ENCODE peak calls at places on chromosomes 13 and 19, in ten cellular contexts. N is aorta; X is KG1; C is stimulated activated CD4-positive, alpha-beta T cell treated with anti-CD3 and anti-CD28 coated beads, TNF-alpha, amount 100 ng/mL, for 1 hour; Q is foreskin fibroblast; K is activated naive CD4-positive, alpha-beta T cell; R is RPMI8226; L is iris pigment epithelial cell; B is breast epithelium; V is neural progenitor cell. O is an unnamed sample.

GRCh38 chr13:59409211-59409610 is 754.5 kb downstream of the DIAPH3 start:
- DNase-seq in B (peak), C (no peak), N (no peak), Q (no peak), K (no peak), R (no peak), V (peak), L (peak), X (no peak), O (peak)

GRCh38 chr13:51663980-51664957 is 80.0 kb downstream of the WDFY2 start:
- DNase-seq in Q (no peak), X (no peak), R (no peak), K (no peak), B (no peak), N (no peak), C (no peak), V (no peak), L (no peak), O (no peak)

GRCh38 chr19:49672131-49672919 is 4.7 kb upstream of the PRMT1 start:
- DNase-seq in K (peak), V (peak), C (no peak), X (peak), Q (peak), N (peak), L (peak), R (peak), B (no peak), O (peak)

GRCh38 chr19:31838163-31838798 is 489.0 kb upstream of the TSHZ3 start:
- DNase-seq in C (no peak), V (peak), B (peak), K (no peak), L (no peak), R (no peak), X (no peak), N (no peak), Q (no peak), O (no peak)

GRCh38 chr13:113407103-113407530 is 43.2 kb upstream of the GRTP1 start:
- DNase-seq in K (no peak), C (no peak), V (no peak), R (no peak), B (no peak), N (peak), X (no peak), L (no peak), Q (no peak), O (peak)

GRCh38 chr19:1281895-1282287 is 3.8 kb upstream of the EFNA2 start:
- DNase-seq in K (no peak), C (no peak), R (no peak), Q (no peak), X (no peak), N (no peak), L (no peak), V (no peak), B (no peak), O (no peak)

GRCh38 chr19:29771708-29772415 is 39.9 kb upstream of the CCNE1 start:
- DNase-seq in B (no peak), C (no peak), Q (peak), K (peak), L (peak), X (no peak), N (no peak), V (peak), R (peak), O (peak)

GRCh38 chr19:54173951-54174817 is 1.2 kb upstream of the TMC4 start:
- DNase-seq in K (no peak), L (no peak), B (no peak), R (no peak), Q (no peak), V (no peak), X (no peak), C (no peak), N (no peak), O (no peak)

GRCh38 chr19:23769691-23770468 is 11.2 kb upstream of the ZNF681 start:
- DNase-seq in Q (no peak), X (no peak), R (no peak), L (no peak), V (no peak), K (no peak), C (no peak), N (no peak), B (no peak), O (no peak)

GRCh38 chr19:16541526-16542044 is 652 bp downstream of the CHERP start:
- DNase-seq in X (no peak), K (no peak), C (no peak), V (peak), N (no peak), R (peak), B (no peak), L (peak), Q (no peak), O (peak)

GRCh38 chr13:45925151-45925550 is 73.6 kb upstream of the SIAH3 start:
- DNase-seq in R (no peak), N (no peak), X (no peak), V (no peak), Q (no peak), B (no peak), L (peak), C (no peak), K (no peak), O (no peak)

GRCh38 chr19:47176071-47176626 is 45.5 kb downstream of the SAE1 start:
- DNase-seq in B (no peak), C (no peak), X (no peak), K (no peak), R (no peak), N (no peak), V (no peak), L (peak), Q (peak), O (no peak)

GRCh38 chr19:30857388-30857787 is 485.2 kb downstream of the ZNF536 start:
- DNase-seq in V (no peak), K (no peak), Q (no peak), R (no peak), C (no peak), X (no peak), N (no peak), B (no peak), L (no peak), O (peak)

GRCh38 chr13:27001705-27002104 is 169.9 kb downstream of the USP12 start:
- DNase-seq in R (peak), X (no peak), C (no peak), Q (no peak), N (no peak), K (no peak), V (no peak), B (no peak), L (no peak), O (no peak)

GRCh38 chr19:8194528-8195275 is 14.5 kb upstream of the CERS4 start:
- DNase-seq in K (peak), X (no peak), V (no peak), R (no peak), L (no peak), N (no peak), C (no peak), Q (no peak), B (no peak), O (no peak)

GRCh38 chr19:4120531-4120930 is 3.4 kb downstream of the MAP2K2 start:
- DNase-seq in K (no peak), B (no peak), X (no peak), L (peak), C (no peak), N (no peak), Q (peak), V (no peak), R (no peak), O (no peak)

GRCh38 chr13:50060718-50061117 is 45.5 kb downstream of the KCNRG start:
- DNase-seq in R (no peak), B (no peak), V (no peak), X (no peak), K (no peak), Q (no peak), C (no peak), L (no peak), N (no peak), O (no peak)

GRCh38 chr19:7196721-7197168 is 97.5 kb downstream of the INSR start:
- DNase-seq in R (peak), N (peak), B (no peak), X (no peak), K (no peak), V (no peak), C (no peak), L (no peak), Q (no peak), O (no peak)

GRCh38 chr19:45826934-45827333 is 11.8 kb upstream of the RSPH6A start:
- DNase-seq in C (no peak), B (no peak), K (no peak), Q (no peak), N (no peak), V (no peak), R (no peak), X (no peak), L (no peak), O (no peak)

GRCh38 chr13:61036715-61037114 is 378.9 kb downstream of the PCDH20 start:
- DNase-seq in Q (no peak), C (no peak), X (no peak), B (no peak), N (no peak), R (no peak), V (no peak), K (no peak), L (no peak), O (no peak)

GRCh38 chr19:33569822-33570221 is 48.2 kb upstream of the PEPD start:
- DNase-seq in V (peak), C (no peak), R (no peak), L (no peak), K (no peak), B (no peak), X (no peak), Q (no peak), N (no peak), O (peak)

GRCh38 chr19:56953411-56953810 is 112.9 kb upstream of the PEG3 start:
- DNase-seq in C (no peak), Q (no peak), V (no peak), X (no peak), B (no peak), K (no peak), N (no peak), R (no peak), L (no peak), O (no peak)

GRCh38 chr13:95122063-95122462 is 179.2 kb downstream of the ABCC4 start:
- DNase-seq in N (no peak), L (peak), X (no peak), B (no peak), K (no peak), Q (no peak), V (no peak), R (no peak), C (no peak), O (no peak)

GRCh38 chr13:102580552-102581169 is 16.1 kb upstream of the TPP2 start:
- DNase-seq in V (peak), K (no peak), L (peak), B (no peak), R (peak), Q (peak), X (peak), N (no peak), C (no peak), O (no peak)

GRCh38 chr13:74229242-74229641 is 95.0 kb upstream of the KLF12 start:
- DNase-seq in R (no peak), Q (no peak), L (no peak), V (no peak), X (no peak), K (no peak), C (no peak), B (no peak), N (no peak), O (no peak)